ENCODE peak calls at places on chromosomes 1 and 21, in ten cellular contexts. V is AG08396, R is cardiac muscle cell, E is GM12864, I is upper lobe of right lung, T is amniotic stem cell, S is NB4, P is Daoy, Z is MCF 10A, M is NCI-H524. G is an unnamed sample.

GRCh38 chr1:193264313-193265065 is 78.1 kb upstream of the B3GALT2 start:
- DNase-seq in Z (no peak), E (no peak), T (no peak), R (no peak), M (no peak), P (no peak), V (no peak), S (no peak), I (no peak), G (no peak)

GRCh38 chr21:38376693-38377092 is 119.9 kb downstream of the KCNJ15 start:
- DNase-seq in P (no peak), M (no peak), Z (no peak), R (no peak), I (no peak), V (no peak), T (no peak), S (no peak), E (no peak), G (no peak)

GRCh38 chr1:212512731-212513559 is 80.2 kb downstream of the NENF start:
- DNase-seq in I (no peak), E (no peak), P (peak), M (no peak), R (no peak), S (no peak), V (peak), Z (peak), T (no peak), G (no peak)

GRCh38 chr1:106700151-106700550 is 356.3 kb upstream of the PRMT6 start:
- DNase-seq in T (no peak), P (no peak), M (no peak), E (no peak), V (no peak), Z (peak), S (no peak), R (no peak), I (no peak), G (no peak)

GRCh38 chr1:40895601-40896000 is 33.4 kb upstream of the CITED4 start:
- DNase-seq in T (no peak), I (no peak), S (no peak), R (no peak), M (no peak), Z (no peak), E (no peak), P (no peak), V (no peak), G (no peak)

GRCh38 chr1:18890704-18891103 is 11.7 kb downstream of the ALDH4A1 start:
- DNase-seq in S (no peak), E (no peak), I (no peak), M (no peak), Z (no peak), T (no peak), P (no peak), V (peak), R (no peak), G (no peak)

GRCh38 chr21:35020446-35020845 is 28.7 kb downstream of the RUNX1 start:
- DNase-seq in S (no peak), Z (no peak), T (no peak), P (no peak), I (no peak), E (no peak), V (no peak), R (no peak), M (no peak), G (no peak)

GRCh38 chr1:227066999-227067398 is 126.9 kb downstream of the COQ8A start:
- DNase-seq in M (no peak), V (no peak), E (no peak), Z (no peak), R (no peak), I (no peak), T (no peak), S (no peak), P (no peak), G (no peak)

GRCh38 chr1:175635092-175635491 is 108.3 kb downstream of the TNR start:
- DNase-seq in M (no peak), V (no peak), R (no peak), I (no peak), P (no peak), E (no peak), S (no peak), T (no peak), Z (no peak), G (no peak)

GRCh38 chr1:74362691-74363090 is 127.5 kb downstream of the TNNI3K start:
- DNase-seq in M (no peak), R (no peak), I (no peak), E (no peak), V (no peak), Z (no peak), P (no peak), T (no peak), S (no peak), G (no peak)

GRCh38 chr1:27572679-27573426 is 31.1 kb downstream of the AHDC1 start:
- DNase-seq in E (no peak), R (peak), P (peak), V (no peak), I (no peak), Z (no peak), M (no peak), S (peak), T (no peak), G (peak)

GRCh38 chr1:43979528-43980254 is 681 bp downstream of the B4GALT2 start:
- DNase-seq in Z (peak), R (peak), E (no peak), M (no peak), S (peak), T (no peak), I (peak), P (peak), V (peak), G (no peak)

GRCh38 chr1:181173761-181174371 is 85.4 kb downstream of the IER5 start:
- DNase-seq in T (no peak), R (no peak), P (no peak), Z (no peak), S (no peak), I (no peak), V (no peak), M (no peak), E (no peak), G (no peak)

GRCh38 chr1:216095400-216095799 is 327.8 kb downstream of the USH2A start:
- DNase-seq in P (no peak), R (peak), S (no peak), M (peak), Z (no peak), E (no peak), V (no peak), I (no peak), T (no peak), G (no peak)

GRCh38 chr1:155110381-155110780 is 17.3 kb upstream of the EFNA1 start:
- DNase-seq in R (no peak), S (no peak), V (no peak), Z (no peak), T (no peak), M (no peak), E (no peak), I (no peak), P (no peak), G (no peak)

GRCh38 chr1:172429324-172430127 is 9.0 kb downstream of the C1orf105 start:
- DNase-seq in P (peak), V (peak), E (no peak), Z (peak), S (peak), T (peak), I (no peak), M (peak), R (peak), G (peak)

GRCh38 chr1:32100359-32100758 is 7.5 kb upstream of the KPNA6 start:
- DNase-seq in E (no peak), P (no peak), Z (no peak), I (no peak), M (no peak), R (no peak), S (peak), V (no peak), T (no peak), G (no peak)

GRCh38 chr1:223135176-223135575 is 7.9 kb downstream of the TLR5 start:
- DNase-seq in I (no peak), R (no peak), V (peak), P (peak), T (peak), S (no peak), Z (peak), E (no peak), M (no peak), G (no peak)

GRCh38 chr1:230746617-230747016 is 571 bp upstream of the CAPN9 start:
- DNase-seq in I (no peak), Z (no peak), M (no peak), V (no peak), T (no peak), R (no peak), E (no peak), P (no peak), S (no peak), G (no peak)

GRCh38 chr1:53604291-53604919 is 134.6 kb downstream of the GLIS1 start:
- DNase-seq in P (peak), Z (no peak), S (no peak), I (no peak), E (no peak), T (no peak), M (no peak), R (no peak), V (no peak), G (no peak)

GRCh38 chr1:105102385-105102784 is 1352.7 kb downstream of the AMY1C start:
- DNase-seq in V (no peak), M (no peak), E (no peak), S (no peak), I (no peak), Z (no peak), P (peak), T (no peak), R (no peak), G (no peak)

GRCh38 chr21:33302796-33303195 is 22.0 kb upstream of the IFNAR1 start:
- DNase-seq in V (no peak), E (no peak), I (no peak), T (no peak), R (no peak), S (no peak), P (no peak), Z (no peak), M (no peak), G (no peak)

GRCh38 chr1:29145739-29146437 is 22.2 kb upstream of the TMEM200B start:
- DNase-seq in T (peak), Z (peak), I (no peak), R (no peak), M (no peak), V (peak), S (no peak), P (no peak), E (no peak), G (no peak)

GRCh38 chr21:45444385-45444784 is 39.4 kb downstream of the COL18A1 start:
- DNase-seq in Z (no peak), E (no peak), P (no peak), I (no peak), S (no peak), R (no peak), M (no peak), V (no peak), T (no peak), G (no peak)

GRCh38 chr1:219670426-219671149 is 57.7 kb upstream of the ZC3H11B start:
- DNase-seq in P (no peak), R (peak), I (no peak), T (no peak), M (no peak), S (no peak), Z (no peak), V (no peak), E (no peak), G (no peak)

GRCh38 chr1:156154317-156154749 is 948 bp downstream of the SEMA4A start:
- DNase-seq in P (no peak), R (no peak), S (peak), M (no peak), T (no peak), Z (no peak), V (no peak), E (peak), I (peak), G (no peak)

GRCh38 chr1:163202833-163203451 is at the start of gene RGS5:
- DNase-seq in M (no peak), I (no peak), R (peak), S (no peak), Z (no peak), V (peak), P (no peak), T (no peak), E (no peak), G (peak)

GRCh38 chr1:223258751-223259177 is 105.2 kb downstream of the SUSD4 start:
- DNase-seq in Z (peak), V (peak), E (no peak), R (no peak), M (no peak), T (no peak), I (no peak), P (peak), S (peak), G (no peak)

GRCh38 chr1:230392141-230392909 is 33.8 kb downstream of the PGBD5 start:
- DNase-seq in E (no peak), P (no peak), M (no peak), Z (no peak), I (no peak), R (no peak), V (no peak), S (no peak), T (no peak), G (no peak)

GRCh38 chr1:167165948-167166702 is 54.6 kb upstream of the POU2F1 start:
- DNase-seq in Z (no peak), E (no peak), I (no peak), T (no peak), V (no peak), M (peak), P (peak), R (peak), S (no peak), G (peak)

GRCh38 chr1:22457356-22457755 is 5.7 kb downstream of the ZBTB40 start:
- DNase-seq in E (no peak), V (peak), T (no peak), Z (no peak), P (no peak), R (no peak), I (no peak), M (no peak), S (no peak), G (no peak)

GRCh38 chr1:204274441-204274840 is 60.7 kb upstream of the GOLT1A start:
- DNase-seq in M (no peak), V (no peak), E (no peak), I (no peak), Z (no peak), R (no peak), T (no peak), P (no peak), S (no peak), G (no peak)

GRCh38 chr1:101295212-101295611 is 58.4 kb downstream of the S1PR1 start:
- DNase-seq in R (no peak), S (no peak), V (no peak), E (no peak), T (no peak), Z (peak), I (no peak), P (no peak), M (no peak), G (no peak)

GRCh38 chr1:70485624-70486023 is 74.6 kb downstream of the CTH start:
- DNase-seq in R (no peak), E (no peak), T (no peak), M (no peak), Z (no peak), V (no peak), S (no peak), P (no peak), I (no peak), G (no peak)

GRCh38 chr1:234270103-234270502 is 103.2 kb upstream of the COA6 start:
- DNase-seq in M (no peak), I (no peak), P (no peak), S (no peak), E (no peak), Z (no peak), T (no peak), V (no peak), R (no peak), G (no peak)

GRCh38 chr1:226656201-226656600 is 82.9 kb downstream of the ITPKB start:
- DNase-seq in V (no peak), M (peak), P (no peak), R (peak), I (no peak), E (no peak), S (no peak), T (no peak), Z (no peak), G (no peak)

GRCh38 chr1:43779805-43780403 is 72.6 kb downstream of the ST3GAL3 start:
- DNase-seq in Z (no peak), E (no peak), I (no peak), M (no peak), R (no peak), V (no peak), S (peak), P (no peak), T (no peak), G (no peak)